ENCODE peak calls at places on chromosomes 7 and 10, in four cellular contexts. N is RWPE1; G is stimulated activated CD4-positive, alpha-beta T cell treated with anti-CD3 and anti-CD28 coated beads, Interleukin-4, amount 100 ng/mL, for 4 hours; H is hippocampal formation. A is an unnamed sample.

GRCh38 chr7:40133561-40134427 is 628 bp downstream of the MPLKIP start:
- DNase-seq in G (no peak), N (peak; percentile 12), H (no peak), A (peak; percentile 33)

GRCh38 chr10:72257051-72257892 is 16.5 kb upstream of the DDIT4 start:
- DNase-seq in G (no peak), N (no peak), H (no peak), A (peak; percentile 36)

GRCh38 chr10:43048301-43049051 is 28.4 kb upstream of the RET start:
- DNase-seq in H (no peak), N (no peak), G (no peak), A (no peak)

GRCh38 chr7:157126921-157127320 is 11.8 kb upstream of the UBE3C start:
- DNase-seq in H (no peak), G (no peak), N (no peak), A (no peak)

GRCh38 chr7:6559896-6560295 is 8.6 kb upstream of the GRID2IP start:
- DNase-seq in H (no peak), N (no peak), G (no peak), A (no peak)

GRCh38 chr7:151426906-151427704 is 12.8 kb downstream of the CRYGN start:
- DNase-seq in H (no peak), N (no peak), G (no peak), A (no peak)

GRCh38 chr7:98165827-98166667 is 45.2 kb upstream of the BHLHA15 start:
- DNase-seq in H (peak; percentile 31), G (peak; percentile 10), N (no peak), A (peak; percentile 46)

GRCh38 chr10:84768132-84768531 is 439.7 kb downstream of the CCSER2 start:
- DNase-seq in G (no peak), H (no peak), N (no peak), A (no peak)

GRCh38 chr10:116756277-116756676 is 13.9 kb upstream of the HSPA12A start:
- DNase-seq in H (peak; percentile 91), N (no peak), G (no peak), A (no peak)

GRCh38 chr10:116146374-116146773 is 126.6 kb downstream of the GFRA1 start:
- DNase-seq in G (no peak), N (no peak), H (no peak), A (peak; percentile 47)

GRCh38 chr7:83819911-83820310 is 171.0 kb upstream of the SEMA3E start:
- DNase-seq in N (no peak), G (no peak), H (no peak), A (no peak)

GRCh38 chr10:51770719-51771118 is 71.3 kb upstream of the CSTF2T start:
- DNase-seq in H (no peak), G (no peak), N (no peak), A (peak; percentile 30)

GRCh38 chr10:34789993-34790506 is 25.0 kb downstream of the PARD3 start:
- DNase-seq in N (no peak), H (no peak), G (no peak), A (no peak)

GRCh38 chr10:94097656-94098055 is 103.9 kb downstream of the PLCE1 start:
- DNase-seq in N (no peak), G (no peak), H (no peak), A (peak; percentile 2)

GRCh38 chr10:74932648-74933047 is 106.2 kb downstream of the KAT6B start:
- DNase-seq in N (no peak), H (no peak), G (no peak), A (no peak)

GRCh38 chr10:119917777-119918176 is 25.2 kb downstream of the SEC23IP start:
- DNase-seq in H (no peak), G (no peak), N (no peak), A (peak; percentile 16)

GRCh38 chr7:129283938-129284337 is 59.1 kb downstream of the AHCYL2 start:
- DNase-seq in G (no peak), N (no peak), H (no peak), A (no peak)

GRCh38 chr7:29620531-29620930 is 56.9 kb downstream of the PRR15 start:
- DNase-seq in N (no peak), H (no peak), G (no peak), A (no peak)

GRCh38 chr10:72567884-72568283 is 58.0 kb downstream of the MICU1 start:
- DNase-seq in N (peak; percentile 52), H (no peak), G (no peak), A (peak; percentile 48)

GRCh38 chr7:36346260-36346831 is 43.3 kb upstream of the ANLN start:
- DNase-seq in N (no peak), G (no peak), H (no peak), A (peak; percentile 69)

GRCh38 chr7:80372415-80372814 is 139.4 kb downstream of the GNAT3 start:
- DNase-seq in N (no peak), H (no peak), G (no peak), A (no peak)

GRCh38 chr10:77325233-77325537 is 312.4 kb downstream of the KCNMA1 start:
- DNase-seq in N (no peak), G (no peak), H (no peak), A (no peak)